ENCODE peak calls at places on chromosomes 16 and 17, in nine cellular contexts. Z is BJ, B is SK-N-SH, O is lung, N is left ventricle myocardium inferior, A is thoracic aorta, G is breast epithelium, L is PC-3, M is transverse colon. X is an unnamed sample.

GRCh38 chr17:61126476-61127240 is 273.0 kb upstream of the TBX2 start:
- DNase-seq in M (no peak), Z (no peak), N (no peak), L (no peak), B (no peak), A (no peak), O (no peak), G (no peak), X (no peak)

GRCh38 chr17:4554441-4554996 is 665 bp downstream of the MYBBP1A start:
- DNase-seq in M (no peak), A (no peak), O (no peak), G (no peak), N (no peak), B (no peak), Z (no peak), L (no peak), X (peak; percentile 73)

GRCh38 chr17:20225162-20226115 is 216.3 kb downstream of the SPECC1 start:
- DNase-seq in L (peak; percentile 34), G (no peak), B (peak; percentile 14), M (no peak), O (no peak), A (no peak), N (no peak), Z (no peak), X (no peak)

GRCh38 chr17:22506861-22507260 is 814.5 kb downstream of the KCNJ18 start:
- DNase-seq in N (no peak), G (no peak), Z (no peak), B (no peak), O (no peak), A (no peak), M (no peak), L (no peak), X (no peak)

GRCh38 chr17:7889166-7889584 is 586 bp downstream of the CHD3 start:
- DNase-seq in Z (peak; percentile 40), O (peak; percentile 98), N (peak; percentile 97), G (peak; percentile 98), B (peak; percentile 94), M (peak; percentile 96), L (peak; percentile 84), A (peak; percentile 94), X (peak; percentile 81)

GRCh38 chr16:4115209-4115940 is 867 bp downstream of the ADCY9 start:
- DNase-seq in M (peak; percentile 51), G (no peak), L (peak; percentile 33), B (peak; percentile 87), Z (no peak), A (no peak), N (peak; percentile 67), O (no peak), X (peak; percentile 88)

GRCh38 chr16:75486014-75486404 is 9.2 kb downstream of the CHST6 start:
- DNase-seq in M (peak; percentile 71), L (peak; percentile 20), Z (no peak), B (no peak), O (no peak), A (no peak), N (no peak), G (peak; percentile 55), X (no peak)

GRCh38 chr17:30554839-30555751 is 77.9 kb downstream of the GOSR1 start:
- DNase-seq in A (no peak), M (no peak), L (peak; percentile 34), O (no peak), B (no peak), N (no peak), G (no peak), Z (no peak), X (peak; percentile 81)

GRCh38 chr17:80817861-80818260 is 173.8 kb upstream of the CHMP6 start:
- DNase-seq in N (no peak), O (no peak), M (no peak), Z (no peak), B (peak; percentile 35), L (peak; percentile 61), G (no peak), A (no peak), X (peak; percentile 26)

GRCh38 chr17:82051776-82052637 is at the start of the genes GPS1 and RFNG:
- DNase-seq in G (peak; percentile 65), N (peak; percentile 84), L (peak; percentile 68), O (peak; percentile 81), B (peak; percentile 99), M (peak; percentile 87), Z (no peak), A (no peak), X (peak; percentile 97)

GRCh38 chr17:38875477-38876080 is 5.7 kb downstream of the LASP1 start:
- DNase-seq in O (no peak), Z (no peak), A (no peak), L (no peak), B (no peak), N (no peak), G (no peak), M (no peak), X (peak; percentile 39)

GRCh38 chr17:66829883-66830282 is 5.0 kb upstream of the CACNG5 start:
- DNase-seq in L (no peak), Z (no peak), G (no peak), B (no peak), A (no peak), O (no peak), M (no peak), N (no peak), X (no peak)

GRCh38 chr17:8791910-8792270 is 7.3 kb downstream of the MFSD6L start:
- DNase-seq in O (no peak), N (no peak), Z (peak; percentile 16), A (no peak), B (no peak), L (peak; percentile 38), M (no peak), G (no peak), X (no peak)

GRCh38 chr17:63685021-63685420 is 14.9 kb downstream of the LIMD2 start:
- DNase-seq in L (no peak), M (no peak), G (no peak), N (no peak), O (no peak), A (no peak), B (no peak), Z (no peak), X (no peak)

DNA sequence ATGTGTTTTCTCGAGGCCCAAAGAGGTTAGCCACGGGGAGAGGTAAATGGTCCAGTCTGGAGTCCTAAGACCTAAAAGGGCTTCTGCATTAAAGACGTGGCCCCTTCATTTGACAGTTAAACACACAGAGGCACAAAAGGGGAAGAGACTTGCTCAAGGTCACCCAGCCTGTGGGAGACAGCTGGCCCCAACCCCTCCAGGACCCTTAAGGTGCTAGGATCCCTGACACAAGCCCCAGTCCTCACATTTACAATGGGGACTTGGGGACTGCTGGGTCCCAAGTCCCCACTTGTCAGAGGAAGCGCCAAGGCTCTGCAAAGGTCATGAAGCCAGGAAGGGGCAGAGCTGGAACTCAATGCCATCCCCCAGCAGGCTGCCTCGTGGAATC is 1.7 kb downstream of the ABAT start:
- DNase-seq in B (no peak), G (no peak), N (no peak), L (no peak), M (no peak), Z (no peak), O (no peak), A (no peak), X (no peak)
- H3K27me3 ChIP-seq in B (no peaks in the 10 kb centered on the region), G (no peaks in the 10 kb centered on the region), N (no peaks in the 10 kb centered on the region), L (no peaks in the 10 kb centered on the region), M (no peaks in the 10 kb centered on the region), Z (no peaks in the 10 kb centered on the region), O (no peaks in the 10 kb centered on the region), A (no peaks in the 10 kb centered on the region), X (peaks cover 20% of the 10 kb centered on the region)

GRCh38 chr16:6929868-6930267 is 402.8 kb upstream of the RBFOX1 start:
- DNase-seq in M (no peak), N (no peak), L (no peak), O (no peak), G (no peak), Z (no peak), A (no peak), B (no peak), X (no peak)

GRCh38 chr16:6926341-6926740 is 406.3 kb upstream of the RBFOX1 start:
- DNase-seq in Z (no peak), B (no peak), O (no peak), G (no peak), A (no peak), N (no peak), L (no peak), M (no peak), X (no peak)

DNA sequence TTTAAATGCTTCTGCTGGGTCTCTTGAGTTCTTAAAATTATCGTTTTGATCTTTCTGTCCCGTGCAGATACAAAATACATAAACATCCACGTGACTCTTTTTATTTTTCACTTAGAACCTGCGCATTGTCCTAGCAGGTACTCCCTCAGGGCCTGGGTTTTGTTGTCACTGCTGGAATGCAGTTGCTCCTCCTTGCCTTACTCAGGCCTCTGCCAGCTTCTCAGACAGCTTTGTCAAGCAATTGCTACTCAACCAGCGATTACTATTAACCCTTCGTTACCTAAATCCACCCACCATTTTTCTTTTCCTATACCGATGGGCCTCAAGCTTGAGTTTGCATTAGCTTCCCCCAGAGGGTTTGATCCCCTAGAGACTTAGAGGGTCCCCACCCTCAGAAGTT is 405.9 kb upstream of the RBFOX1 start:
- DNase-seq in L (no peak), A (no peak), B (no peak), N (no peak), M (no peak), Z (no peak), G (no peak), O (no peak), X (peak; percentile 27)
- H3K4me3 ChIP-seq in L (no peak overlapping the region), A (no peak overlapping the region), B (no peak overlapping the region), N (no peak overlapping the region), M (no peak overlapping the region), Z (no peak overlapping the region), G (no peak overlapping the region), O (no peak overlapping the region), X (no peak overlapping the region)

GRCh38 chr16:31214705-31215286 is 877 bp downstream of the TRIM72 start:
- DNase-seq in G (no peak), N (no peak), B (peak; percentile 66), Z (no peak), A (no peak), L (no peak), O (no peak), M (no peak), X (peak; percentile 89)

GRCh38 chr16:31216552-31217530 is at the start of gene PYDC1:
- DNase-seq in Z (no peak), L (no peak), B (no peak), M (no peak), N (no peak), A (no peak), G (no peak), O (no peak), X (peak; percentile 86)

GRCh38 chr16:31216116-31216469 is 842 bp downstream of the PYDC1 start:
- DNase-seq in Z (no peak), O (no peak), B (no peak), A (no peak), G (no peak), M (no peak), N (no peak), L (no peak), X (no peak)

GRCh38 chr16:31213877-31214704 is at the start of gene TRIM72:
- DNase-seq in B (no peak), G (no peak), A (no peak), Z (no peak), O (no peak), M (no peak), N (no peak), L (no peak), X (peak; percentile 57)

GRCh38 chr16:31215287-31216115 is 1.4 kb downstream of the PYDC1 start:
- DNase-seq in M (peak; percentile 66), G (peak; percentile 23), B (peak; percentile 73), L (peak; percentile 57), O (peak; percentile 56), Z (no peak), A (no peak), N (peak; percentile 62), X (peak; percentile 99)
- H3K27me3 ChIP-seq in M (peaks cover 76% of the 10 kb centered on the region), G (peaks cover 25% of the 10 kb centered on the region), B (peaks cover 69% of the 10 kb centered on the region), L (peaks cover 10% of the 10 kb centered on the region), O (no peaks in the 10 kb centered on the region), Z (peaks cover 25% of the 10 kb centered on the region), A (no peaks in the 10 kb centered on the region), N (peaks cover 59% of the 10 kb centered on the region), X (peaks cover 48% of the 10 kb centered on the region)

GRCh38 chr16:26885674-26886073 is 181.1 kb upstream of the C16orf82 start:
- DNase-seq in N (no peak), O (no peak), B (no peak), A (no peak), Z (no peak), L (no peak), M (no peak), G (no peak), X (no peak)
- H3K4me3 ChIP-seq in N (no peak overlapping the region), O (no peak overlapping the region), B (no peak overlapping the region), A (no peak overlapping the region), Z (no peak overlapping the region), L (no peak overlapping the region), M (no peak overlapping the region), G (no peak overlapping the region), X (no peak overlapping the region)